ENCODE peak calls at places on chromosomes 4 and X, in five cellular contexts. V is psoas muscle, K is mesothelial cell of epicardium, P is lower lobe of right lung, F is uterus. W is an unnamed sample.
A peak's percentile ranks its signal among the peaks of the same experiment; 100 is the strongest.

GRCh38 chrX:7690842-7691241 is 152.1 kb upstream of the VCX start:
- DNase-seq in V (no peak), K (no peak), P (no peak), F (no peak), W (peak; percentile 20)

GRCh38 chr4:84511703-84512102 is 12.6 kb upstream of the NKX6-1 start:
- DNase-seq in V (no peak), K (no peak), P (no peak), F (no peak), W (no peak)

GRCh38 chr4:186627226-186627865 is 72.0 kb upstream of the MTNR1A start:
- DNase-seq in V (no peak), K (no peak), P (no peak), F (no peak), W (peak; percentile 18)

GRCh38 chr4:146114066-146114465 is 61.5 kb upstream of the LSM6 start:
- DNase-seq in V (no peak), K (no peak), P (no peak), F (no peak), W (no peak)

GRCh38 chr4:63348735-63349673 is 1060.2 kb downstream of the TECRL start:
- DNase-seq in V (no peak), K (no peak), P (peak; percentile 35), F (no peak), W (no peak)

GRCh38 chr4:160510925-160511324 is 1408.0 kb downstream of the RAPGEF2 start:
- DNase-seq in V (no peak), K (no peak), P (no peak), F (no peak), W (no peak)

GRCh38 chr4:81882222-81882621 is 410.5 kb upstream of the RASGEF1B start:
- DNase-seq in V (no peak), K (no peak), P (no peak), F (no peak), W (no peak)

GRCh38 chr4:148443550-148444295 is 1.5 kb upstream of the NR3C2 start:
- DNase-seq in V (peak; percentile 74), K (peak; percentile 42), P (peak; percentile 67), F (peak; percentile 49), W (peak; percentile 22)

GRCh38 chrX:113274345-113274744 is 433.7 kb upstream of the AMOT start:
- DNase-seq in V (no peak), K (no peak), P (no peak), F (no peak), W (no peak)

GRCh38 chr4:133865606-133866327 is 335.8 kb downstream of the PABPC4L start:
- DNase-seq in V (no peak), K (no peak), P (no peak), F (no peak), W (peak; percentile 96)

GRCh38 chrX:24241822-24242648 is 71.8 kb downstream of the SUPT20HL2 start:
- DNase-seq in V (no peak), K (no peak), P (no peak), F (no peak), W (peak; percentile 57)

GRCh38 chrX:154135458-154136229 is 8.4 kb upstream of the OPN1LW start:
- DNase-seq in V (no peak), K (no peak), P (no peak), F (no peak), W (no peak)

GRCh38 chrX:130393451-130394074 is 8.1 kb upstream of the GPR119 start:
- DNase-seq in V (no peak), K (no peak), P (no peak), F (no peak), W (peak; percentile 58)

GRCh38 chr4:93788712-93789111 is 39.8 kb upstream of the ATOH1 start:
- DNase-seq in V (no peak), K (no peak), P (no peak), F (no peak), W (peak; percentile 27)

GRCh38 chrX:20531667-20532066 is 265.0 kb upstream of the RPS6KA3 start:
- DNase-seq in V (no peak), K (no peak), P (no peak), F (no peak), W (peak; percentile 17)

GRCh38 chr4:24853142-24853541 is 57.8 kb downstream of the SOD3 start:
- DNase-seq in V (no peak), K (no peak), P (no peak), F (no peak), W (no peak)

GRCh38 chr4:134762053-134762452 is 560.5 kb upstream of the PABPC4L start:
- DNase-seq in V (no peak), K (no peak), P (no peak), F (no peak), W (no peak)

GRCh38 chrX:51874123-51874522 is 19.3 kb upstream of the MAGED1 start:
- DNase-seq in V (no peak), K (no peak), P (no peak), F (no peak), W (no peak)

GRCh38 chrX:19839770-19840254 is 47.6 kb downstream of the SH3KBP1 start:
- DNase-seq in V (no peak), K (no peak), P (no peak), F (no peak), W (no peak)

GRCh38 chr4:123835852-123836251 is 439.3 kb downstream of the SPRY1 start:
- DNase-seq in V (no peak), K (no peak), P (no peak), F (no peak), W (no peak)

DNA sequence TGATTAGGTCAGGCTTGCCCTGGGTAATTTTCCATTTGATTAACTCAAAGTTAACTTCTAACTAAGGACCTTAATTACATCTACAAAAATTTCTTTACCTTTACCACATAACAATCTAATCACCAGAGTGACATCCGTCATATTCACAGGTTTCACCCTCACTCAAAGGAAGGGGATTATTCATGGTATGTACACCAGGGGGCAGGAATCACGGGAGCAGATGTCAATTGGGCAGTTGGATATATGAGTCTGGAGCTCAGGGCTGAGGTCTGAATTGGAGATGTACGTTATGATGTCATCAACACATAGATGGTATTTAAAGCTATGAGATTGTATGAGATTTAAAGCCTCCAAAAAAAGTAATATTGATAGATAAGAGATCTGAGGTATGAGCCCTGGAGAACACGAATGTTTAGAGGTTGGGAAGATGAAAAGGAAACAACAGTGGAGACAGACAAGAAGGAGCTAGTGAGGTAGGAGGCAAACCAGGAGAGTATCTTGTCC is 52.9 kb downstream of the PGRMC1 start:
- DNase-seq in V (no peak), K (no peak), P (no peak), F (no peak), W (no peak)
- TF ChIP-seq CTCF in V (no peak), K (no peak), P (no peak), F (no peak), W (no peak)

DNA sequence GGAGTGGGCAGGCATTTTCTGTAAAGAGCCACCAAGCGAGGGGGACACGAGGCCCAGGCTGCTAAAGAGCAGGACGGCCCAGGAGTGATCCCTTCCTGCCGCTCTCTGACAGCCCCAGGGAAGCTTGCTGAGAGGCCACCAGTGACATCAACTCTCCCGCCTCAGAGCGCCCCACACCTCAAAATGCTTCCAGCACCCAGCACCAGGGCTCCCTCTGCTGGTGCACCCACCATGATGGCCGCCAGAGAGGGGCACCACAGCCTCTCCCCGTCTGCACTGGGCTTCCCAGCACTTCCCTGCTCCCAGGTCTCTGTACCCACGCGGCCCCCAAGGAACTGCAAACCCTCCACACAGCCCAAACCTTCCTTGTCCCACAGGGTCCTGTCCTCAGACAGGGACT is 40.4 kb downstream of the GAK start:
- DNase-seq in V (no peak), K (no peak), P (no peak), F (no peak), W (peak; percentile 13)
- TF ChIP-seq CTCF in V (no peak), K (no peak), P (no peak), F (no peak), W (peak; percentile 21)

GRCh38 chrX:131812847-131813825 is 210.0 kb upstream of the STK26 start:
- DNase-seq in V (peak; percentile 82), K (no peak), P (no peak), F (peak; percentile 79), W (no peak)
- TF ChIP-seq CTCF in V (peak; percentile 58), K (no peak), P (peak; percentile 16), F (peak; percentile 63), W (no peak)

GRCh38 chr4:41256740-41257256 is at the start of gene UCHL1:
- DNase-seq in V (peak; percentile 57), K (peak; percentile 81), P (no peak), F (peak; percentile 22), W (peak; percentile 93)

GRCh38 chr4:41257257-41257900 is 651 bp downstream of the UCHL1 start:
- DNase-seq in V (peak; percentile 69), K (peak; percentile 60), P (peak; percentile 61), F (peak; percentile 31), W (peak; percentile 47)

GRCh38 chr4:41257901-41258300 is 1.2 kb downstream of the UCHL1 start:
- DNase-seq in V (no peak), K (no peak), P (no peak), F (no peak), W (no peak)

GRCh38 chr4:41260315-41260714 is 3.6 kb downstream of the UCHL1 start:
- DNase-seq in V (no peak), K (no peak), P (no peak), F (no peak), W (no peak)

DNA sequence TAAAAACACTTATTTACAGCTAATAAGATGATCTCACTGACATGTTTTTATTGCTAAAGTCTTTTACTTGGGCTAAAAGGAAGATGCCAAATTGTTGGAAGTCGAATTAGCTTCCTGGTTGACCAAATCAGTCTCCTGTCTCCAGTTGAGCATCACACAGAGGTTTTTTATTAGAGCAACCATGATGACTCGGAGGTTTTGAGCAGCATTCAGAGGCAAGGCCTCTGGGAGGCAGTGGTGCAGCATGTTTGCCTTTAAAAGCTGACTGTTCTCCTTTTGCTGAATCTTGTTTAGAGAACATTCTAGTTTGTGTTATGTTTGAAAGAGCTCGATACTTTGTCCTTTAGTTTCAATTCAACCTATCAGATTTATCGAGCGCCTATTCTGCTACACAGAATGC is 2.1 kb downstream of the UCHL1 start:
- DNase-seq in V (no peak), K (no peak), P (no peak), F (no peak), W (peak; percentile 39)
- TF ChIP-seq CTCF in V (peak; percentile 28), K (no peak), P (peak; percentile 32), F (no peak), W (peak; percentile 57)

GRCh38 chrX:94057385-94057784 is 383.4 kb downstream of the FAM133A start:
- DNase-seq in V (no peak), K (no peak), P (no peak), F (no peak), W (no peak)

GRCh38 chrX:94053575-94053974 is 379.6 kb downstream of the FAM133A start:
- DNase-seq in V (no peak), K (no peak), P (no peak), F (no peak), W (no peak)

DNA sequence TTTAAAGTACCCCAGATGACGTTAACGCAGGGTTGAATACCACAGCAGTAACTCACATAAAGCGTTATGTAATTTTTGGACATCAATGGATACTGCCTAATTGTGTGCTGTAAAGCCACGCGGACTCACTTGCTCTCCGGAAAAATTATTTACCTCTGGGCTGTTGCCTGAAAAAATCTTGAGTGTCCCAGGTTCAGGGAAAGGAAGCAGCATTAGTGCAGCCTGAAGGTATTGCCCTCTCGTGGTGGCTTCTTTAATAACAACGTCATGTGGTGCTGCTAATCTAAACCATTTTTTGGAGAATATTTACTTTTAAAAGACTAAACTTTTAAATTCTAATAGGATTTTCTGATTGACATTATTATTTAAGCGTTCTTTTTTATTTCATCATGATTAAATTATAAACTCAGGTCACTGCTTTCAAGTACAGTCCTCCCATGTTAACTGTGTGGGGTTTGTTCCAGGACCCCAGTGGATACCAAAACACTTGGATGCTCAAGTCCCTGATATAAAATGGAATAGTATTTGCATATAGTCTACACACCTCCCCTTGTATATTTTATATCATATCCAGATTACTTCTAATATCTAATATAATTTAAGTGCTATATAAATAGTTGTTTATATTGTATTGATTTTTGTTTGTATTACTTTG is 384.8 kb downstream of the FAM133A start:
- DNase-seq in V (no peak), K (peak; percentile 47), P (no peak), F (no peak), W (peak; percentile 62)
- TF ChIP-seq CTCF in V (peak; percentile 47), K (peak; percentile 68), P (peak; percentile 28), F (no peak), W (no peak)